ENCODE peak calls at places on chromosomes 6 and 20, in five cellular contexts. Q is vagina, R is stomach, J is neuronal stem cell, H is HepG2. X is an unnamed sample. For H3K9me3, the result is how much of the 10 kb centered on the place peaks cover.

GRCh38 chr6:25788305-25788922 is 33.9 kb downstream of the SLC17A4 start:
- DNase-seq in J (no peak), H (peak), R (peak), Q (no peak), X (no peak)

GRCh38 chr6:79385333-79385732 is 150.9 kb upstream of the HMGN3 start:
- DNase-seq in J (no peak), H (no peak), R (no peak), Q (no peak), X (no peak)

GRCh38 chr20:46631212-46631869 is 19.9 kb downstream of the SLC13A3 start:
- DNase-seq in J (no peak), H (peak), R (peak), Q (no peak), X (no peak)

GRCh38 chr6:996271-996852 is 303.4 kb upstream of the EXOC2 start:
- DNase-seq in J (no peak), R (peak), H (no peak), Q (no peak), X (no peak)

GRCh38 chr6:132369526-132369925 is 31.7 kb downstream of the MOXD1 start:
- DNase-seq in Q (no peak), J (no peak), R (no peak), H (no peak), X (no peak)

GRCh38 chr6:26445934-26446667 is 5.8 kb downstream of the BTN3A3 start:
- DNase-seq in R (no peak), H (no peak), Q (no peak), J (no peak), X (no peak)

GRCh38 chr6:83270971-83271714 is 78.0 kb downstream of the RWDD2A start:
- DNase-seq in Q (no peak), R (no peak), J (no peak), H (no peak), X (no peak)

GRCh38 chr6:45946352-45946751 is 69.3 kb downstream of the CLIC5 start:
- DNase-seq in Q (no peak), J (no peak), R (no peak), H (peak), X (no peak)

GRCh38 chr20:63508072-63508768 is 9.3 kb upstream of the EEF1A2 start:
- DNase-seq in H (no peak), Q (no peak), J (no peak), R (no peak), X (peak)

GRCh38 chr20:40245829-40246228 is 443.2 kb downstream of the MAFB start:
- DNase-seq in J (no peak), R (no peak), H (no peak), Q (no peak), X (no peak)

GRCh38 chr20:16337707-16338106 is 235.5 kb downstream of the KIF16B start:
- DNase-seq in R (no peak), H (no peak), J (no peak), Q (no peak), X (no peak)
- H3K9me3 ChIP-seq in R (under half), H (under half), J (under half), Q (under half), X (under half)

DNA sequence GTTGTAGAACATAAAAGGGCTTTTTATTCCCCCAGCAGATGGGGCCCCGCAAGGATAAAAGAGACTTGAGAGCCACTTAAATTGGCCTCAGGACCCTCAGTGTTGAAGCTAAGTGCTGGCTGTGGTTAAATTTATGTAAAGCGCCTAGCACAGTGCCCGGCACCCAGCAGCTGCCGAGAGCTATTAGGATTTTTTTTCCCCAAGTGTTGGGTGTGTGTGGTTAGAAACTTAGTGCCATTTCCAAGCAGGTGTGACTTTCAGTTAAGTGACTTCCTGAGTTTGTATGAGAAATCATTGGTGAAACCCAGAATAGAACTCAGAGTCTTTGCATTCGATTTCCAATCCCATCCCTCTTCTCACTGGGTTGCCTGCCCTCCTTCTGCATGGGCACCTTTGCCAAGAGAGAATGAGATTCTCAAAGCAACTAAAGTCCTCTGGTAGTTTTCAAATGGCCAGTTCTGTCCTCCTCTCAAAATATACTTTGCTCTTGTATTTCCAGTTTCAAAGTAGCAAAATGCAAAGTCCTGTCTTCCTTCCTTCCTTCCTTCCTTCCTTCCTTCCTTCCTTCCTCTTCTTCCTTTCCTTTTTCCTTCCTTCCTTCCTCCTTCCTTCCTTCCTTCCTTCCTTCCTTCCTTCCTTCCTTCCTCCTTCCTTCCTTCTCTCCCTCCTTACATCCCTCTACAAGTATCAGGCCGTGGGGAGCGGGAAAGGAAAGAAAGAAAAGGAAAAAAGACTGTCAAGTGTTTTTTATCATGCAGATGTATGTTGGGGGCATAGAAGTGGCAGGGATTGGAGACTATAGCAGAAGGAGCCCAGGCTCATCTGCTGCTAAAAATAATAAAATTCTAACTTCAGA is 265.0 kb downstream of the CD83 start:
- DNase-seq in R (no peak), J (no peak), H (no peak), Q (no peak), X (no peak)
- H3K4me3 ChIP-seq in R (no peak), J (no peak), H (no peak), Q (no peak), X (no peak)

DNA sequence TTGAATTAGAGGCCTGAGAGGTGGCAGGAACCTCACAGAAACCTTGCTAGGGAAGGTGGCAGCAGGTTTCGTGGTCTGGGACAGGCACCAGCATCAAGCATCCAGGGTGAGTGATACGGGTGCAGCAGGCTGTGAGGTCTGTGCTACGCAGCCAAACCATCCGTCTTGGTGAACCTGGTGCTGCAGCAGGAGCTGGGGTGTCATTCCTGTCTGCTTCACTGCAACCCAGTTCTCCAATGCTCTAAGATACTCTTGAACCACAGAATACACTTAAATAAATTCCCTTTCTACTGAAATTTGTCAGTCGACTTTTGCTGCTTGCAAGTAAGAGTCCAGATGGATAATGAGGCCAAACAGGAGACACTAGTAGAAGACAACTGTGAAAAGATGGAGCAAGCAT is 9.7 kb upstream of the CBLN4 start:
- DNase-seq in J (no peak), Q (no peak), H (no peak), R (no peak), X (no peak)
- H3K9me3 ChIP-seq in J (under half), Q (under half), H (half or more), R (under half), X (under half)

GRCh38 chr6:24766685-24767462 is 7.9 kb upstream of the GMNN start:
- DNase-seq in Q (no peak), J (no peak), H (no peak), R (no peak), X (no peak)
- H3K4me3 ChIP-seq in Q (no peak), J (no peak), H (no peak), R (no peak), X (no peak)

DNA sequence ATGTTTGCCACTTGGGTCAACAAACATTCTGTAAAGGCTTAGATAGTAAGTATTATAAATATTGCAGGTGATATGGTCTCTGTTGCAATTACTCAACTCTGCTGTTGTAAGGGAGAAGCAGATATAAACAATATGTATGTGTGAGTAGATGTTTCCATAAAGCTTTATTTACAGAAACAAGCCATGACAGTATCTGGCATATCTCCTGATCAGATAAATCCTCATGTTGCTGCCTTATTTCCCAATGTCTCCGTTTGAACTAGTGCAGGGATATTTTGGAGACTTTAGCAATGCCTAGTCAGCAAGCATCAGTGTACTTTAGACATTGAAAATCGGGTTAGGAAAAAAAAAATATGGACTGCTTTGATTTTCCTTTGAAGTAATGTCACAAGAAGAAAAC is 96.1 kb downstream of the LAMA2 start:
- DNase-seq in Q (no peak), H (no peak), R (no peak), J (no peak), X (no peak)
- H3K9me3 ChIP-seq in Q (under half), H (under half), R (under half), J (under half), X (under half)

GRCh38 chr6:15364401-15365037 is 118.7 kb downstream of the JARID2 start:
- DNase-seq in J (no peak), Q (no peak), R (no peak), H (no peak), X (no peak)
- H3K4me3 ChIP-seq in J (no peak), Q (no peak), R (no peak), H (no peak), X (no peak)

GRCh38 chr20:16555754-16556153 is 17.5 kb downstream of the KIF16B start:
- DNase-seq in Q (no peak), R (no peak), J (no peak), H (no peak), X (no peak)

GRCh38 chr20:16551601-16552419 is 21.4 kb downstream of the KIF16B start:
- DNase-seq in J (no peak), H (no peak), Q (no peak), R (no peak), X (no peak)

GRCh38 chr20:16553161-16553560 is 20.1 kb downstream of the KIF16B start:
- DNase-seq in H (no peak), J (no peak), R (no peak), Q (no peak), X (no peak)

GRCh38 chr20:16554766-16555543 is 18.3 kb downstream of the KIF16B start:
- DNase-seq in Q (no peak), R (no peak), J (no peak), H (no peak), X (no peak)

DNA sequence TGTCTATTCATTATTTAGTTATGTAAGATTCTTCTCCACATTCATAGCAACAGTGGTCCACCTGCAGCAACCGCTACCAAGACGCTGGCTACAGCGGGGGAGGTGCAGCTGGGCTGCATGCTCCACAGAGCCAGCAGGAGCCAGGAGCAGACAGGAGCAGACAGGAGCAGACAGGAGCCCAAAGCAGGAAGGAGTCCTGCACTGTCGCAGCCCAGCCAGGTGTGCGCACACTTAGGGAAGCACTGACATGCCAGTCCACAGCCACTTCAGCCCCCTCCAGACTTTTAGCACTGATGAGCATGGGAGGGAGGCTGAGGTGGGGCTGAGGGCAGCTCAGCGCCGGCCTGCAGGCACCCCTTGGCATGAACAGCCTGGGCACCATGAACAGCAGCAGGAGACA is 19.6 kb downstream of the KIF16B start:
- DNase-seq in Q (no peak), J (no peak), H (no peak), R (no peak), X (no peak)
- H3K9me3 ChIP-seq in Q (under half), J (under half), H (under half), R (under half), X (under half)

GRCh38 chr20:45060341-45060740 is 40.6 kb downstream of the KCNS1 start:
- DNase-seq in R (no peak), J (no peak), Q (no peak), H (no peak), X (no peak)

GRCh38 chr20:45059022-45059728 is 41.8 kb downstream of the KCNS1 start:
- DNase-seq in H (no peak), R (no peak), Q (no peak), J (no peak), X (no peak)

GRCh38 chr20:45061244-45061643 is 39.7 kb downstream of the KCNS1 start:
- DNase-seq in H (no peak), J (no peak), R (no peak), Q (no peak), X (no peak)

GRCh38 chr20:45056473-45057148 is 44.3 kb downstream of the KCNS1 start:
- DNase-seq in J (no peak), Q (no peak), R (no peak), H (no peak), X (no peak)

DNA sequence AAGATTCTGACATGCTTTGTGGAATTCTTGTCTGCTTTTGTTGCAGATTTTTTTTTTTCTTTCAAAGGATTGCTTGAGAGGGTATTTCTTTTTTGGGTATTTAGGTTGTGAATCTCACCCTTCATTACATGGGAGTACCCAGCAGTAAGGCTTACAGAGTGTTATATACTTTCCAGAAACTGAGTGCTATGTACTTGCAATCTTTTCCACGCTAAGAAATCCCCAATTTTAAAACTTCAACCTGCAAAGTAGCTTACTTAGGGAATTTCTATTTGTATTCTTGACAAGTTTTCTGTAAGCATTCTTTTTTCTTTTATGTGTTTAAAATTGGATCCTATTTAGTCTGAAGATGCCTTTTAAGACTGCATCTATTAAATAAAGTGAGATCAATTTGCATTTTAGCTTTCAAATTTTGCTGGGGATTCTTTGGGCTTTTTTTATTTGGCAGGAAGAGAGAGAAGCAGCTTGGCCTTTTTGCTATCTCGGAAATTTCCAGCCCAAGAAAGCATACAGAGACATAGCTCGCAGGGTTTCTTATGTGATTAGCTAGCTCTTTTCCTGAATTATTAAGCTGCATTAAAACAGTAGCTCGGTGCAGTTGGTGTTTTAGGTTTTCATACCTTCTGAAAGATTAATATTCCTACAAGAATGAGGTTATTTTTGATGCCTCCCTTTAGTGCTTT is 42.6 kb downstream of the KCNS1 start:
- DNase-seq in H (no peak), R (no peak), J (no peak), Q (no peak), X (no peak)
- H3K4me3 ChIP-seq in H (no peak), R (no peak), J (no peak), Q (no peak), X (no peak)

X was measured in aorta.